ENCODE peak calls at places on chromosomes 4 and X, in seven cellular contexts. P is germinal center, C is pons, N is RPMI7951, X is DMS 273 treated with DMSO at 0.1 percent for 48 hours, S is GM06990, Z is fibroblast of pulmonary artery. T is an unnamed sample.

GRCh38 chr4:48907706-48908477 is 1.3 kb upstream of the OCIAD2 start:
- DNase-seq in C (no peak), Z (no peak), P (no peak), S (no peak), N (no peak), X (no peak), T (no peak)

GRCh38 chr4:139392797-139393196 is 61.1 kb upstream of the RAB33B start:
- DNase-seq in X (no peak), Z (no peak), C (no peak), N (no peak), P (no peak), S (no peak), T (no peak)

GRCh38 chr4:8160233-8160560 is 1.6 kb upstream of the ABLIM2 start:
- DNase-seq in Z (no peak), P (no peak), S (no peak), N (no peak), C (no peak), X (no peak), T (no peak)

GRCh38 chr4:150828159-150828558 is 186.9 kb downstream of the LRBA start:
- DNase-seq in S (peak; percentile 74), P (peak; percentile 53), Z (no peak), C (no peak), X (no peak), N (no peak), T (no peak)

GRCh38 chr4:79241846-79242245 is 84.0 kb downstream of the NAA11 start:
- DNase-seq in Z (peak; percentile 29), N (peak; percentile 0), S (no peak), C (no peak), X (no peak), P (no peak), T (no peak)

GRCh38 chr4:93066746-93067145 is 761.8 kb upstream of the ATOH1 start:
- DNase-seq in C (no peak), X (no peak), N (no peak), P (no peak), Z (no peak), S (no peak), T (no peak)

GRCh38 chr4:181775298-181775697 is 467.9 kb upstream of the TENM3 start:
- DNase-seq in S (no peak), P (no peak), X (no peak), C (no peak), N (no peak), Z (no peak), T (no peak)

GRCh38 chr4:41878170-41878941 is 56.9 kb upstream of the TMEM33 start:
- DNase-seq in S (no peak), P (no peak), X (no peak), C (no peak), Z (no peak), N (no peak), T (no peak)

GRCh38 chrX:101391831-101392230 is 1.0 kb downstream of the RPL36A start:
- DNase-seq in S (no peak), P (no peak), X (no peak), C (no peak), N (no peak), Z (no peak), T (no peak)

GRCh38 chrX:31871989-31872388 is 800.1 kb upstream of the FTHL17 start:
- DNase-seq in P (no peak), C (peak; percentile 24), X (no peak), Z (peak; percentile 10), N (no peak), S (no peak), T (no peak)

GRCh38 chr4:142818009-142818408 is 28.1 kb downstream of the INPP4B start:
- DNase-seq in X (no peak), N (peak; percentile 51), Z (peak; percentile 80), C (no peak), S (no peak), P (no peak), T (no peak)

GRCh38 chr4:28354874-28355273 is 1494.2 kb downstream of the STIM2 start:
- DNase-seq in C (peak; percentile 9), Z (no peak), P (no peak), S (no peak), N (no peak), X (no peak), T (no peak)

GRCh38 chr4:94491322-94491721 is 39.6 kb downstream of the PDLIM5 start:
- DNase-seq in P (no peak), S (no peak), Z (peak; percentile 38), X (no peak), C (no peak), N (peak; percentile 25), T (no peak)

GRCh38 chrX:111041018-111041462 is 55.0 kb upstream of the PAK3 start:
- DNase-seq in C (no peak), X (no peak), P (no peak), N (peak; percentile 90), S (no peak), Z (peak; percentile 88), T (no peak)

GRCh38 chrX:112051546-112051945 is 31.0 kb downstream of the TRPC5 start:
- DNase-seq in X (no peak), S (no peak), P (no peak), C (no peak), Z (no peak), N (no peak), T (no peak)

GRCh38 chrX:111288841-111289240 is 18.6 kb upstream of the CAPN6 start:
- DNase-seq in X (no peak), P (no peak), Z (no peak), N (no peak), S (no peak), C (no peak), T (no peak)

GRCh38 chrX:153648358-153649177 is 1.6 kb downstream of the DUSP9 start:
- DNase-seq in P (no peak), X (no peak), C (no peak), S (no peak), N (no peak), Z (no peak), T (no peak)

GRCh38 chrX:139332441-139332840 is 198.1 kb upstream of the F9 start:
- DNase-seq in N (no peak), X (no peak), S (no peak), P (no peak), C (no peak), Z (no peak), T (no peak)

GRCh38 chr4:26321326-26322276 is 787 bp downstream of the RBPJ start:
- DNase-seq in P (peak; percentile 17), X (no peak), Z (peak; percentile 32), S (peak; percentile 47), C (peak; percentile 52), N (no peak), T (peak; percentile 20)

GRCh38 chrX:103148075-103148474 is 55.1 kb upstream of the NXF3 start:
- DNase-seq in N (no peak), Z (no peak), P (no peak), S (no peak), X (no peak), C (no peak), T (no peak)

GRCh38 chr4:139919513-139919912 is 234.5 kb downstream of the MAML3 start:
- DNase-seq in S (no peak), X (no peak), Z (peak; percentile 80), C (no peak), P (no peak), N (peak; percentile 71), T (no peak)

GRCh38 chrX:139889760-139890159 is 43.1 kb downstream of the ATP11C start:
- DNase-seq in X (no peak), S (no peak), Z (peak; percentile 29), C (no peak), N (no peak), P (no peak), T (no peak)

GRCh38 chrX:18654873-18655836 is 16.8 kb downstream of the RS1 start:
- DNase-seq in S (no peak), P (no peak), Z (peak; percentile 15), N (peak; percentile 2), X (no peak), C (no peak), T (no peak)

GRCh38 chr4:153154010-153154975 is 50.0 kb upstream of the TRIM2 start:
- DNase-seq in Z (peak; percentile 59), P (no peak), C (no peak), X (peak; percentile 13), S (no peak), N (peak; percentile 45), T (no peak)

GRCh38 chrX:69297521-69297920 is 132.3 kb upstream of the PJA1 start:
- DNase-seq in C (no peak), S (no peak), Z (no peak), N (no peak), X (no peak), P (no peak), T (no peak)

GRCh38 chr4:131974730-131975129 is 1174.4 kb upstream of the PCDH10 start:
- DNase-seq in Z (peak; percentile 14), S (no peak), X (no peak), P (no peak), N (no peak), C (peak; percentile 7), T (no peak)

GRCh38 chr4:57548856-57549255 is 438.7 kb upstream of the IGFBP7 start:
- DNase-seq in Z (no peak), P (no peak), S (no peak), X (no peak), C (no peak), N (no peak), T (no peak)

GRCh38 chr4:74632634-74633033 is 161.7 kb downstream of the BTC start:
- DNase-seq in S (no peak), N (peak; percentile 94), Z (peak; percentile 99), P (no peak), C (no peak), X (no peak), T (no peak)

GRCh38 chrX:40165206-40165605 is 67.4 kb upstream of the BCOR start:
- DNase-seq in X (no peak), Z (no peak), N (no peak), S (no peak), P (no peak), C (no peak), T (no peak)

GRCh38 chr4:163556169-163556568 is 61.7 kb downstream of the TMA16 start:
- DNase-seq in N (no peak), Z (no peak), S (no peak), C (peak; percentile 86), P (no peak), X (no peak), T (peak; percentile 70)

GRCh38 chr4:118086334-118086733 is 52.0 kb downstream of the NDST3 start:
- DNase-seq in C (no peak), X (no peak), N (peak; percentile 60), P (no peak), Z (peak; percentile 8), S (no peak), T (no peak)

GRCh38 chrX:68132749-68133148 is 300.5 kb downstream of the OPHN1 start:
- DNase-seq in C (no peak), X (no peak), Z (no peak), S (no peak), N (no peak), P (no peak), T (no peak)

GRCh38 chrX:2327423-2327822 is 173.4 kb downstream of the DHRSX start:
- DNase-seq in S (no peak), C (no peak), P (no peak), N (no peak), X (no peak), Z (no peak), T (no peak)

GRCh38 chr4:52110171-52110570 is 59.1 kb downstream of the SPATA18 start:
- DNase-seq in N (peak; percentile 13), C (no peak), Z (peak; percentile 13), X (peak; percentile 38), S (no peak), P (no peak), T (no peak)

GRCh38 chrX:84248226-84248625 is 60.2 kb upstream of the RPS6KA6 start:
- DNase-seq in C (no peak), P (no peak), Z (peak; percentile 25), S (no peak), N (no peak), X (no peak), T (no peak)

GRCh38 chr4:187294861-187295260 is 571.2 kb upstream of the FAT1 start:
- DNase-seq in C (no peak), P (no peak), N (peak; percentile 13), S (no peak), Z (peak; percentile 36), X (no peak), T (no peak)

GRCh38 chr4:24266951-24267577 is 317.3 kb downstream of the DHX15 start:
- DNase-seq in P (no peak), N (peak; percentile 8), X (no peak), C (no peak), Z (peak; percentile 10), S (no peak), T (no peak)